ENCODE peak calls at places on chromosomes 13 and 19, in six cellular contexts. H is stimulated activated CD4-positive, alpha-beta T cell treated with anti-CD3 and anti-CD28 coated beads, Interleukin-1b, Interleukin-23, amount 100 ng/mL, for 24 hours; P is IMR-90; R is activated CD4-positive, CD25-positive, alpha-beta regulatory T cell treated with anti-CD3 and anti-CD28 coated beads, Interleukin-2, amount 50 U/mL, for 72 hours; A is cerebellum; I is HCEC 1CT. G is an unnamed sample.

GRCh38 chr19:12603714-12604113 is 6.9 kb downstream of the ZNF490 start:
- DNase-seq in P (peak), H (no peak), I (peak), A (no peak), R (peak), G (peak)

GRCh38 chr13:23902975-23903905 is 5.9 kb upstream of the C1QTNF9B start:
- DNase-seq in H (no peak), P (no peak), R (no peak), I (no peak), A (no peak), G (no peak)

GRCh38 chr13:51781246-51782022 is 22.5 kb downstream of the DHRS12 start:
- DNase-seq in I (no peak), R (no peak), A (no peak), H (no peak), P (peak), G (no peak)

GRCh38 chr19:32041681-32042292 is 303.6 kb upstream of the ZNF507 start:
- DNase-seq in P (peak), A (peak), R (no peak), H (no peak), I (no peak), G (peak)

GRCh38 chr13:77876176-77876575 is 42.5 kb downstream of the EDNRB start:
- DNase-seq in R (no peak), H (no peak), P (peak), I (peak), A (no peak), G (no peak)

GRCh38 chr19:18425515-18426415 is 6.6 kb downstream of the SSBP4 start:
- DNase-seq in P (peak), R (no peak), H (no peak), A (peak), I (peak), G (peak)

GRCh38 chr19:47239610-47240296 is 8.8 kb upstream of the BBC3 start:
- DNase-seq in A (peak), P (peak), H (no peak), I (no peak), R (no peak), G (peak)

GRCh38 chr13:74273591-74273990 is 139.4 kb upstream of the KLF12 start:
- DNase-seq in H (no peak), P (no peak), I (no peak), A (no peak), R (no peak), G (peak)

GRCh38 chr13:40644838-40645620 is 21.4 kb downstream of the FOXO1 start:
- DNase-seq in H (no peak), A (no peak), R (no peak), I (no peak), P (no peak), G (no peak)

GRCh38 chr13:29954082-29955043 is 103.9 kb upstream of the UBL3 start:
- DNase-seq in A (no peak), I (no peak), R (peak), H (no peak), P (no peak), G (no peak)

GRCh38 chr13:31234729-31235128 is 35.0 kb downstream of the B3GLCT start:
- DNase-seq in H (no peak), R (no peak), I (peak), A (no peak), P (no peak), G (no peak)

GRCh38 chr13:32850311-32851052 is 165.7 kb upstream of the KL start:
- DNase-seq in P (no peak), H (no peak), I (no peak), R (no peak), A (no peak), G (no peak)

GRCh38 chr19:10565567-10566407 is at the start of gene KRI1:
- DNase-seq in A (peak), I (peak), R (peak), H (peak), P (peak), G (peak)

GRCh38 chr13:66033924-66034323 is 1196.2 kb downstream of the PCDH9 start:
- DNase-seq in I (no peak), H (no peak), A (no peak), R (no peak), P (no peak), G (no peak)

GRCh38 chr19:15640294-15640903 is at the start of gene CYP4F3:
- DNase-seq in I (no peak), R (no peak), P (no peak), H (no peak), A (no peak), G (no peak)

GRCh38 chr19:38713227-38713649 is 31.0 kb downstream of the CAPN12 start:
- DNase-seq in P (peak), H (no peak), I (no peak), A (no peak), R (no peak), G (no peak)

GRCh38 chr13:28750187-28751045 is 31.6 kb upstream of the SLC46A3 start:
- DNase-seq in H (no peak), P (no peak), A (no peak), I (no peak), R (no peak), G (peak)

GRCh38 chr13:74320282-74320681 is 186.1 kb upstream of the KLF12 start:
- DNase-seq in I (no peak), R (no peak), A (no peak), H (no peak), P (no peak), G (no peak)

GRCh38 chr13:46389985-46390384 is 2.9 kb upstream of the RUBCNL start:
- DNase-seq in R (no peak), A (peak), P (no peak), H (no peak), I (no peak), G (no peak)

GRCh38 chr13:45728759-45729158 is 26.6 kb downstream of the CBY2 start:
- DNase-seq in R (no peak), A (no peak), H (no peak), I (peak), P (no peak), G (peak)

GRCh38 chr19:17445526-17446165 is 2.8 kb downstream of the TMEM221 start:
- DNase-seq in R (no peak), A (no peak), I (no peak), P (no peak), H (no peak), G (no peak)

GRCh38 chr13:36848228-36848982 is 29.4 kb downstream of the RFXAP start:
- DNase-seq in P (peak), R (no peak), I (peak), A (no peak), H (no peak), G (peak)

GRCh38 chr13:113405481-113406300 is 41.8 kb upstream of the GRTP1 start:
- DNase-seq in P (no peak), H (no peak), R (no peak), A (no peak), I (no peak), G (no peak)

GRCh38 chr13:103436057-103436654 is 369.9 kb upstream of the SLC10A2 start:
- DNase-seq in I (no peak), R (no peak), H (no peak), P (no peak), A (no peak), G (no peak)

GRCh38 chr13:73259061-73259908 is 200.5 kb downstream of the KLF5 start:
- DNase-seq in H (no peak), P (peak), A (no peak), R (no peak), I (peak), G (peak)

GRCh38 chr13:109344552-109345157 is 441.7 kb downstream of the IRS2 start:
- DNase-seq in H (no peak), I (peak), A (no peak), P (peak), R (no peak), G (peak)

GRCh38 chr19:16603090-16603489 is 24.9 kb downstream of the MED26 start:
- DNase-seq in I (no peak), A (no peak), P (no peak), H (no peak), R (no peak), G (no peak)

GRCh38 chr13:113211774-113212173 is 2.4 kb downstream of the CUL4A start:
- DNase-seq in A (no peak), H (no peak), I (no peak), P (no peak), R (no peak), G (no peak)

GRCh38 chr19:3135961-3136683 is at the start of gene GNA15:
- DNase-seq in P (no peak), I (no peak), R (no peak), H (no peak), A (no peak), G (no peak)

GRCh38 chr13:26896986-26897668 is 136.5 kb upstream of the GPR12 start:
- DNase-seq in P (no peak), H (no peak), A (no peak), R (no peak), I (no peak), G (no peak)

GRCh38 chr13:113584870-113585671 is 518 bp downstream of the TFDP1 start:
- DNase-seq in A (no peak), H (no peak), R (peak), P (no peak), I (no peak), G (no peak)

GRCh38 chr13:93603043-93603442 is 376.4 kb downstream of the GPC6 start:
- DNase-seq in R (no peak), A (no peak), P (peak), I (peak), H (no peak), G (peak)

GRCh38 chr13:41150058-41150457 is 17.5 kb upstream of the KBTBD6 start:
- DNase-seq in I (no peak), A (no peak), P (no peak), H (no peak), R (no peak), G (no peak)

GRCh38 chr13:101552797-101553196 is 100.3 kb downstream of the ITGBL1 start:
- DNase-seq in P (peak), R (no peak), A (no peak), H (no peak), I (peak), G (peak)

GRCh38 chr13:112231451-112232083 is 144.6 kb upstream of the SPACA7 start:
- DNase-seq in A (no peak), I (no peak), P (no peak), H (no peak), R (no peak), G (no peak)

GRCh38 chr19:50688766-50689165 is 30.8 kb downstream of the SHANK1 start:
- DNase-seq in P (no peak), I (no peak), A (no peak), H (no peak), R (no peak), G (no peak)

GRCh38 chr19:53908106-53908932 is 759 bp upstream of the CACNG7 start:
- DNase-seq in R (peak), A (peak), P (peak), H (peak), I (peak), G (peak)

G was measured in LHCN-M2.